ENCODE peak calls at places on chromosome 14, in four cellular contexts. One of them, this sample, is unnamed.

GRCh38 chr14:104218361-104219180 is 80.2 kb downstream of the KIF26A start:
- DNase-seq in renal cortical epithelial cell: no peak
- DNase-seq in left colon: no peak
- DNase-seq in neural progenitor cell: no peak
- DNase-seq in this sample: no peak

GRCh38 chr14:51079085-51079484 is 15.8 kb downstream of the TRIM9 start:
- DNase-seq in renal cortical epithelial cell: peak; percentile 62
- DNase-seq in left colon: no peak
- DNase-seq in neural progenitor cell: no peak
- DNase-seq in this sample: no peak

GRCh38 chr14:80669416-80669815 is 272.1 kb downstream of the CEP128 start:
- DNase-seq in renal cortical epithelial cell: no peak
- DNase-seq in left colon: no peak
- DNase-seq in neural progenitor cell: no peak
- DNase-seq in this sample: no peak

GRCh38 chr14:20782280-20782890 is 1.3 kb downstream of the RNASE6 start:
- DNase-seq in renal cortical epithelial cell: peak; percentile 32
- DNase-seq in left colon: peak; percentile 26
- DNase-seq in neural progenitor cell: peak; percentile 18
- DNase-seq in this sample: no peak

GRCh38 chr14:85471156-85471555 is 58.8 kb upstream of the FLRT2 start:
- DNase-seq in renal cortical epithelial cell: no peak
- DNase-seq in left colon: no peak
- DNase-seq in neural progenitor cell: no peak
- DNase-seq in this sample: no peak

GRCh38 chr14:62307844-62308243 is 545.6 kb downstream of the SNAPC1 start:
- DNase-seq in renal cortical epithelial cell: no peak
- DNase-seq in left colon: no peak
- DNase-seq in neural progenitor cell: no peak
- DNase-seq in this sample: no peak

GRCh38 chr14:41925409-41925808 is 318.7 kb downstream of the LRFN5 start:
- DNase-seq in renal cortical epithelial cell: no peak
- DNase-seq in left colon: no peak
- DNase-seq in neural progenitor cell: peak; percentile 48
- DNase-seq in this sample: no peak

GRCh38 chr14:26765301-26765700 is 167.5 kb upstream of the NOVA1 start:
- DNase-seq in renal cortical epithelial cell: no peak
- DNase-seq in left colon: no peak
- DNase-seq in neural progenitor cell: no peak
- DNase-seq in this sample: no peak

GRCh38 chr14:103882503-103883262 is 35.3 kb upstream of the PPP1R13B start:
- DNase-seq in renal cortical epithelial cell: no peak
- DNase-seq in left colon: no peak
- DNase-seq in neural progenitor cell: no peak
- DNase-seq in this sample: no peak

GRCh38 chr14:87494010-87494409 is 499.0 kb downstream of the GALC start:
- DNase-seq in renal cortical epithelial cell: no peak
- DNase-seq in left colon: no peak
- DNase-seq in neural progenitor cell: no peak
- DNase-seq in this sample: no peak

GRCh38 chr14:75991753-75992152 is 6.2 kb downstream of the IFT43 start:
- DNase-seq in renal cortical epithelial cell: no peak
- DNase-seq in left colon: no peak
- DNase-seq in neural progenitor cell: no peak
- DNase-seq in this sample: no peak

GRCh38 chr14:103045387-103045869 is 11.9 kb downstream of the CDC42BPB start:
- DNase-seq in renal cortical epithelial cell: no peak
- DNase-seq in left colon: no peak
- DNase-seq in neural progenitor cell: no peak
- DNase-seq in this sample: no peak

GRCh38 chr14:70084226-70084625 is 104.5 kb downstream of the SLC8A3 start:
- DNase-seq in renal cortical epithelial cell: no peak
- DNase-seq in left colon: no peak
- DNase-seq in neural progenitor cell: no peak
- DNase-seq in this sample: no peak

GRCh38 chr14:75906680-75907280 is 75.0 kb downstream of the TGFB3 start:
- DNase-seq in renal cortical epithelial cell: peak; percentile 44
- DNase-seq in left colon: peak; percentile 74
- DNase-seq in neural progenitor cell: peak; percentile 80
- DNase-seq in this sample: peak; percentile 44

GRCh38 chr14:99381688-99382060 is 99.0 kb downstream of the SETD3 start:
- DNase-seq in renal cortical epithelial cell: no peak
- DNase-seq in left colon: no peak
- DNase-seq in neural progenitor cell: no peak
- DNase-seq in this sample: no peak

This sample was measured in central memory CD8-positive, alpha-beta T cell.